ENCODE peak calls at places on chromosomes 6 and 20, in four cellular contexts. Y is heart left ventricle, U is H1, C is neural progenitor cell. E is an unnamed sample.

GRCh38 chr6:43702522-43703440 is 15.2 kb upstream of the MRPS18A start:
- DNase-seq in C (peak; percentile 97), Y (peak; percentile 95), U (peak; percentile 90), E (peak; percentile 82)

GRCh38 chr6:163750436-163751031 is 336.0 kb downstream of the QKI start:
- DNase-seq in U (no peak), C (no peak), Y (no peak), E (no peak)

GRCh38 chr6:119814609-119815400 is 465.2 kb upstream of the MAN1A1 start:
- DNase-seq in C (no peak), Y (no peak), U (no peak), E (no peak)

GRCh38 chr6:31761343-31761742 is 1.1 kb upstream of the SAPCD1 start:
- DNase-seq in Y (no peak), C (no peak), U (no peak), E (no peak)

GRCh38 chr6:28802417-28803336 is 121.1 kb downstream of the TRIM27 start:
- DNase-seq in Y (no peak), U (peak; percentile 75), C (no peak), E (peak; percentile 92)

GRCh38 chr6:20409427-20409971 is 7.8 kb downstream of the E2F3 start:
- DNase-seq in U (no peak), C (no peak), Y (no peak), E (no peak)

GRCh38 chr6:158222066-158222465 is 53.9 kb downstream of the GTF2H5 start:
- DNase-seq in Y (no peak), C (no peak), U (no peak), E (peak; percentile 43)

GRCh38 chr6:53342210-53342609 is 6.5 kb downstream of the ELOVL5 start:
- DNase-seq in C (no peak), Y (no peak), U (no peak), E (no peak)

GRCh38 chr6:29926795-29927427 is 15.4 kb upstream of the HLA-A start:
- DNase-seq in Y (peak; percentile 76), C (peak; percentile 16), U (peak; percentile 64), E (peak; percentile 76)

GRCh38 chr20:17916365-17916996 is 52.1 kb downstream of the SNX5 start:
- DNase-seq in Y (no peak), U (no peak), C (no peak), E (no peak)

GRCh38 chr6:92683769-92684168 is 735.6 kb downstream of the EPHA7 start:
- DNase-seq in U (no peak), Y (no peak), C (no peak), E (no peak)

GRCh38 chr6:25404693-25405169 is 125.6 kb downstream of the CARMIL1 start:
- DNase-seq in U (no peak), C (no peak), Y (no peak), E (no peak)
- H3K4me3 ChIP-seq in U (no peak overlapping the region), C (no peak overlapping the region), Y (peak overlapping the region; percentile 25), E (no peak overlapping the region)

GRCh38 chr6:148972481-148972880 is 225.7 kb downstream of the UST start:
- DNase-seq in U (peak; percentile 88), C (peak; percentile 91), Y (no peak), E (peak; percentile 10)
- TF ChIP-seq CTCF in U (peak; percentile 14), C (no peak), Y (no peak), E (no peak)

DNA sequence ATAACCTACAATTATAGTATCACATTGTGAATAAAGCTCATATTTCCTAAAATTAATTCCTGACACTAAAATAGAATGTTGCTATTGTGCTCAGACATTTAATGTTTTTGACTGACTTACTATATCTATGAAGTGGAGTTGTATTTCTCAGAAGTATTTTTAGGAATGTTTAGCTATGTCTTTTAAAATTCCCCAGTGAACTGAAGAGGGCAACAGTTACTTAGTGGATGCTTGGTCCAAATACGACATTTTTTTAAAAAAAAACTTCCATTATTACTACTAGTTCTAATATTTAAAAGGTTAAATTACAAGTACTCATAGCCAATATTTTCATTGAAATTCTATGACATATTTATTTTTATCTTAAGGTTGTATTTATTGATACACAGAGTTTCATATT is 460.2 kb downstream of the COL12A1 start:
- DNase-seq in C (no peak), U (no peak), Y (no peak), E (no peak)
- H3K4me3 ChIP-seq in C (no peak overlapping the region), U (no peak overlapping the region), Y (no peak overlapping the region), E (no peak overlapping the region)

DNA sequence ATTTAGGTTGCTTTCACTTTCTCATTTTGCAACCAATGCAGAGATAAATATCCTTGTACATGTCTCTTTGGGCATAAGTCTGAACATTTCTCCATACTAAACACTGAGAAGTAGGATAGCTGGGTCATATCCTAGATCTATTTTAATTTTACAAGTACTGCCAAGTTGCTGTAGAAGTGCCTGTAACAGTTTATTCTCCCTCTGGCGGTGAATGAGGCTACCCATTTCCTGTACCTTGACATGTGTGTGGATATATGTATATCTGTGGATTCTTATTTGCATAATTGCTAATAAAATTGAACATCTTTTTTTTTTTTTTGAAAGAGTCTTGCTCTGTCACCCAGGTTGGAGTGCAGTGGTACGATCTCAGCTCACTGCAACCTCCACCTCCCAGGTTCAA is 48.0 kb upstream of the PNRC1 start:
- DNase-seq in Y (no peak), C (no peak), U (no peak), E (peak; percentile 26)
- TF ChIP-seq CTCF in Y (peak; percentile 29), C (no peak), U (no peak), E (peak; percentile 24)

DNA sequence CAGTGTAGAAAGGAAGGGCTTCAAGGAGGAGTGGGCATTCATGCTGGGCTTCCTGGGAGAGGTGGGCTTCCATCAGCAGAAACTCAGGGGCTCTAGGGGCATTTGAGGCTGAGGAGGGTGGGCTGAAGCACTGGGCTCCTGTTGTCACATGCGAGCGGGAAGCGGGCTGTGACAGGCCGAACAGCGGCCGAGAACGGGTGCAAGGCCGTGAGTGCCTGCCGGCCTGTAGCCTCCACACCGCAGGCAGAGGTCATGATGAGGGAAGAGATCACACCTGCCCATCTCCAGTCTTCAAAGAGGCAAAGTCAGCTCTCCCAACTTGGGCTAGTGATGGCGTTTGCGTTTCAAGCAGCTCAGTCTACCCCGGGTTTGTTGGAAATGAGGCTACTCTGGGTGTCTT is 880 bp downstream of the TTLL2 start:
- DNase-seq in C (no peak), Y (no peak), U (no peak), E (no peak)
- H3K4me3 ChIP-seq in C (no peak overlapping the region), Y (no peak overlapping the region), U (no peak overlapping the region), E (no peak overlapping the region)

GRCh38 chr6:33706136-33706725 is 5.3 kb downstream of the UQCC2 start:
- DNase-seq in Y (no peak), C (no peak), U (no peak), E (no peak)
- TF ChIP-seq CTCF in Y (no peak), C (no peak), U (no peak), E (no peak)

GRCh38 chr6:136784271-136784664 is 8.0 kb downstream of the MAP3K5 start:
- DNase-seq in Y (no peak), C (no peak), U (no peak), E (no peak)
- H3K4me3 ChIP-seq in Y (peak overlapping the region; percentile 17), C (no peak overlapping the region), U (no peak overlapping the region), E (no peak overlapping the region)

GRCh38 chr6:168369776-168370175 is 50.2 kb upstream of the DACT2 start:
- DNase-seq in Y (no peak), U (no peak), C (no peak), E (no peak)

GRCh38 chr6:168367285-168367720 is 47.7 kb upstream of the DACT2 start:
- DNase-seq in C (no peak), U (no peak), Y (no peak), E (no peak)

GRCh38 chr6:168366473-168366872 is 46.9 kb upstream of the DACT2 start:
- DNase-seq in Y (no peak), U (no peak), C (no peak), E (no peak)

GRCh38 chr6:168368971-168369370 is 49.4 kb upstream of the DACT2 start:
- DNase-seq in Y (no peak), C (no peak), U (no peak), E (no peak)

DNA sequence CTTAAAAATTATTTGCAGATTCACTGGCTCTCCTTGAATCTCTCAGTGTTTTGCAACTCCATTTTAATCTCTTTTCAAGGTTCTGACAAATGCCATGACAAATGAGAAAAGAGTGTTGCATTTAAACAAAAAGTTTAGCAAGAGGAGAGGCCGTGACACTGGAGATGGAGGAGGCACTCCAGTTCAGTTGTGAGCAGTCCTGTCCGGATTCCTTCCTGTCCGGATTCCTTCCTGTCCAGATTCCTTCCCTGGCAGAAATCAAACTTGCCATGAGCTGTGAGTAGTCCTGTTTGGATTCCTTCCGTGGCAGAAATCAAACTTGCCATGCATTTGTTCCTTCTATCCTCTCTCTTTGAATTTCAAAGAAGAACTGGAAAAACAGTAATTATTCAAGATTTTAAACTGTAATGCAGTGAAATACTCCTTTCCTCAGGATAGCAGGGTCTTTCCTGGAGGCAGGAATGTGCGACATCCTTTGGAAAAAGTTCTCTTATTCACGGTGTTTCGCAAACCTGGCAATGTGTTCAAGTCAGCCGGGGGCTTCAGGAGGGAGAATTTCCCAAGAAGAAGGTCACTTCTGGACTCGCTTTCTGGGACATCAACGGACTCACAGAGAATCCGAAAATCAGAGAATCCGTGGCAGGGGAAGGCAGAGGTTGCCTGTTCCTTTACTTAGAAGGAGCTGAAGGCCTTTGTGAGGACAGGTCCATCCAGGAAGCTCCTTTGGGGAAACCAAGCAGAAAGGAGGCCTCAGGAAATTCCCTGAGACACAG is 48.7 kb upstream of the DACT2 start:
- DNase-seq in Y (no peak), C (no peak), U (no peak), E (no peak)
- TF ChIP-seq CTCF in Y (no peak), C (no peak), U (no peak), E (no peak)

DNA sequence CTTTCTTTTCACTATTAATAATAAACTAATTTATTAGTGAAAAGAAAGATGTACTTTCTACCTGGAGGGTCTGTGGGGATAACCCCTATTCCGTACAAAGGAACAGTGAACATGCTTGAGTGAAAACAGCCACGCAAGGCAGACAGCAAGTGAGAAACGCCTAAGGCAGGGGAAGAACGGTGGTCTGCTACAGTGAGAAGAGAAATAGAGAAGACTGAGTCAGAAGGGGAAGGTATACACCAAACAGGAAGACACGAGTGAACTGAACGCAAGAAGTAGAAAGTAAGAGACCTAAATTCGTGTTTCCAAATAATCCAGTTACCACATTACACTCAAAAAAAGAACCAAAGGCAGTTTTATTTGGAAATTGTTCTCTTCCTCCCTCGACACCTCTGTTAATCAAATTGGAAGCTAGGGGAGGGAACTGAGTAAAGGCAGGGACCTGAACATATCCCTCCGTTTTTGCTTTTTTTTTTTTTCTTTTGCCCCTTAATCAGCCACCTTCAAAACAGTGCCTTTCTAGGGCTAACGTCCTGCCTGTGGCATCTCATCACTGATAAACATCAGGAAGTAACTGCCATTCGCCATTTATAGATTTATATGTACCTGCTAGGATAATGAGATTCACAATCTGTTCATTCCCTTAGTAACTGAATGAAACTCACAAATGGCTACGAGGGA is 48.9 kb downstream of the ATXN1 start:
- DNase-seq in C (no peak), Y (no peak), U (no peak), E (peak; percentile 47)
- H3K4me3 ChIP-seq in C (no peak overlapping the region), Y (peak overlapping the region; percentile 27), U (no peak overlapping the region), E (peak overlapping the region; percentile 35)